ENCODE peak calls at places on chromosomes 7 and 10, in nine cellular contexts. One of them, this sample, is unnamed.

GRCh38 chr10:12590682-12591642 is 241.6 kb downstream of the CAMK1D start:
- DNase-seq in stomach: no peak
- DNase-seq in PC-9: no peak
- DNase-seq in GM13976: no peak
- DNase-seq in DND-41: no peak
- DNase-seq in neural progenitor cell: no peak
- DNase-seq in A549: no peak
- DNase-seq in lower lobe of right lung: no peak
- DNase-seq in fibroblast of the aortic adventitia: no peak
- DNase-seq in this sample: no peak

GRCh38 chr7:41238851-41239331 is 464.0 kb downstream of the INHBA start:
- DNase-seq in A549: no peak
- DNase-seq in lower lobe of right lung: no peak
- DNase-seq in DND-41: no peak
- DNase-seq in neural progenitor cell: no peak
- DNase-seq in stomach: no peak
- DNase-seq in fibroblast of the aortic adventitia: peak; percentile 29
- DNase-seq in PC-9: no peak
- DNase-seq in GM13976: no peak
- DNase-seq in this sample: no peak

GRCh38 chr10:102632394-102633062 is 11.8 kb upstream of the TRIM8 start:
- DNase-seq in fibroblast of the aortic adventitia: peak; percentile 82
- DNase-seq in neural progenitor cell: no peak
- DNase-seq in A549: no peak
- DNase-seq in DND-41: no peak
- DNase-seq in GM13976: no peak
- DNase-seq in PC-9: no peak
- DNase-seq in lower lobe of right lung: peak; percentile 17
- DNase-seq in stomach: no peak
- DNase-seq in this sample: no peak

GRCh38 chr10:110820321-110820814 is 51.4 kb upstream of the PDCD4 start:
- DNase-seq in fibroblast of the aortic adventitia: peak; percentile 59
- DNase-seq in GM13976: no peak
- DNase-seq in neural progenitor cell: no peak
- DNase-seq in lower lobe of right lung: no peak
- DNase-seq in stomach: no peak
- DNase-seq in PC-9: no peak
- DNase-seq in A549: no peak
- DNase-seq in DND-41: no peak
- DNase-seq in this sample: no peak

GRCh38 chr7:131726031-131726430 is 169.6 kb upstream of the PODXL start:
- DNase-seq in neural progenitor cell: no peak
- DNase-seq in stomach: no peak
- DNase-seq in DND-41: no peak
- DNase-seq in fibroblast of the aortic adventitia: no peak
- DNase-seq in A549: no peak
- DNase-seq in GM13976: no peak
- DNase-seq in lower lobe of right lung: no peak
- DNase-seq in PC-9: no peak
- DNase-seq in this sample: no peak

GRCh38 chr10:117463545-117463920 is 79.0 kb upstream of the EMX2 start:
- DNase-seq in stomach: no peak
- DNase-seq in PC-9: no peak
- DNase-seq in GM13976: no peak
- DNase-seq in neural progenitor cell: no peak
- DNase-seq in A549: no peak
- DNase-seq in fibroblast of the aortic adventitia: no peak
- DNase-seq in lower lobe of right lung: no peak
- DNase-seq in DND-41: no peak
- DNase-seq in this sample: no peak

GRCh38 chr7:20331231-20331880 is 656 bp downstream of the ITGB8 start:
- DNase-seq in neural progenitor cell: peak; percentile 94
- DNase-seq in fibroblast of the aortic adventitia: no peak
- DNase-seq in DND-41: no peak
- DNase-seq in stomach: peak; percentile 53
- DNase-seq in PC-9: peak; percentile 52
- DNase-seq in GM13976: peak; percentile 61
- DNase-seq in lower lobe of right lung: peak; percentile 62
- DNase-seq in A549: peak; percentile 14
- DNase-seq in this sample: peak; percentile 68

GRCh38 chr10:73992899-73993788 is 4.8 kb upstream of the VCL start:
- DNase-seq in lower lobe of right lung: no peak
- DNase-seq in GM13976: no peak
- DNase-seq in stomach: no peak
- DNase-seq in A549: no peak
- DNase-seq in PC-9: no peak
- DNase-seq in DND-41: no peak
- DNase-seq in fibroblast of the aortic adventitia: peak; percentile 65
- DNase-seq in neural progenitor cell: no peak
- DNase-seq in this sample: no peak

GRCh38 chr10:93436577-93436976 is 45.6 kb downstream of the MYOF start:
- DNase-seq in PC-9: no peak
- DNase-seq in GM13976: no peak
- DNase-seq in DND-41: no peak
- DNase-seq in stomach: no peak
- DNase-seq in lower lobe of right lung: no peak
- DNase-seq in neural progenitor cell: no peak
- DNase-seq in fibroblast of the aortic adventitia: peak; percentile 99
- DNase-seq in A549: peak; percentile 81
- DNase-seq in this sample: no peak

GRCh38 chr7:4667776-4668509 is 14.2 kb upstream of the FOXK1 start:
- DNase-seq in A549: no peak
- DNase-seq in neural progenitor cell: no peak
- DNase-seq in fibroblast of the aortic adventitia: peak; percentile 97
- DNase-seq in lower lobe of right lung: no peak
- DNase-seq in GM13976: no peak
- DNase-seq in stomach: no peak
- DNase-seq in DND-41: no peak
- DNase-seq in PC-9: no peak
- DNase-seq in this sample: no peak

GRCh38 chr10:25174461-25175230 is at the start of gene GPR158:
- DNase-seq in neural progenitor cell: peak; percentile 95
- DNase-seq in stomach: peak; percentile 91
- DNase-seq in lower lobe of right lung: peak; percentile 91
- DNase-seq in GM13976: peak; percentile 74
- DNase-seq in PC-9: peak; percentile 38
- DNase-seq in A549: peak; percentile 92
- DNase-seq in fibroblast of the aortic adventitia: peak; percentile 92
- DNase-seq in DND-41: peak; percentile 47
- DNase-seq in this sample: peak; percentile 65

GRCh38 chr10:43252785-43253341 is 14.0 kb downstream of the RASGEF1A start:
- DNase-seq in A549: no peak
- DNase-seq in DND-41: no peak
- DNase-seq in PC-9: no peak
- DNase-seq in stomach: no peak
- DNase-seq in neural progenitor cell: no peak
- DNase-seq in fibroblast of the aortic adventitia: no peak
- DNase-seq in GM13976: no peak
- DNase-seq in lower lobe of right lung: no peak
- DNase-seq in this sample: no peak

GRCh38 chr7:17099083-17099973 is 199.1 kb upstream of the AHR start:
- DNase-seq in neural progenitor cell: no peak
- DNase-seq in PC-9: peak; percentile 60
- DNase-seq in fibroblast of the aortic adventitia: peak; percentile 66
- DNase-seq in A549: peak; percentile 93
- DNase-seq in lower lobe of right lung: peak; percentile 66
- DNase-seq in GM13976: no peak
- DNase-seq in stomach: peak; percentile 85
- DNase-seq in DND-41: no peak
- DNase-seq in this sample: no peak

GRCh38 chr7:74305987-74306736 is 17.0 kb downstream of the CLIP2 start:
- DNase-seq in PC-9: no peak
- DNase-seq in GM13976: peak; percentile 28
- DNase-seq in DND-41: no peak
- DNase-seq in A549: no peak
- DNase-seq in stomach: no peak
- DNase-seq in fibroblast of the aortic adventitia: no peak
- DNase-seq in neural progenitor cell: no peak
- DNase-seq in lower lobe of right lung: no peak
- DNase-seq in this sample: no peak

GRCh38 chr7:25835191-25835590 is 316.8 kb upstream of the NFE2L3 start:
- DNase-seq in A549: no peak
- DNase-seq in PC-9: no peak
- DNase-seq in fibroblast of the aortic adventitia: peak; percentile 33
- DNase-seq in GM13976: no peak
- DNase-seq in lower lobe of right lung: no peak
- DNase-seq in neural progenitor cell: no peak
- DNase-seq in DND-41: no peak
- DNase-seq in stomach: no peak
- DNase-seq in this sample: no peak

GRCh38 chr10:59387951-59388431 is 25.6 kb upstream of the FAM13C start:
- DNase-seq in GM13976: no peak
- DNase-seq in neural progenitor cell: peak; percentile 79
- DNase-seq in PC-9: no peak
- DNase-seq in fibroblast of the aortic adventitia: peak; percentile 90
- DNase-seq in lower lobe of right lung: no peak
- DNase-seq in DND-41: no peak
- DNase-seq in A549: peak; percentile 4
- DNase-seq in stomach: no peak
- DNase-seq in this sample: no peak

GRCh38 chr7:128914566-128915151 is 4.2 kb upstream of the KCP start:
- DNase-seq in fibroblast of the aortic adventitia: no peak
- DNase-seq in GM13976: peak; percentile 82
- DNase-seq in DND-41: no peak
- DNase-seq in lower lobe of right lung: no peak
- DNase-seq in stomach: no peak
- DNase-seq in PC-9: no peak
- DNase-seq in A549: no peak
- DNase-seq in neural progenitor cell: no peak
- DNase-seq in this sample: peak; percentile 69

GRCh38 chr10:78544447-78545085 is 510.9 kb downstream of the RPS24 start:
- DNase-seq in DND-41: no peak
- DNase-seq in A549: no peak
- DNase-seq in PC-9: no peak
- DNase-seq in GM13976: no peak
- DNase-seq in fibroblast of the aortic adventitia: peak; percentile 26
- DNase-seq in stomach: no peak
- DNase-seq in lower lobe of right lung: no peak
- DNase-seq in neural progenitor cell: no peak
- DNase-seq in this sample: no peak

GRCh38 chr10:118568327-118568848 is 27.1 kb downstream of the PRLHR start:
- DNase-seq in GM13976: peak; percentile 66
- DNase-seq in PC-9: peak; percentile 30
- DNase-seq in A549: peak; percentile 56
- DNase-seq in lower lobe of right lung: no peak
- DNase-seq in stomach: no peak
- DNase-seq in fibroblast of the aortic adventitia: peak; percentile 83
- DNase-seq in DND-41: peak; percentile 65
- DNase-seq in neural progenitor cell: peak; percentile 76
- DNase-seq in this sample: peak; percentile 65

GRCh38 chr10:114181971-114182370 is 2.8 kb downstream of the TDRD1 start:
- DNase-seq in lower lobe of right lung: peak; percentile 54
- DNase-seq in PC-9: no peak
- DNase-seq in DND-41: no peak
- DNase-seq in neural progenitor cell: no peak
- DNase-seq in fibroblast of the aortic adventitia: no peak
- DNase-seq in stomach: peak; percentile 84
- DNase-seq in GM13976: no peak
- DNase-seq in A549: no peak
- DNase-seq in this sample: no peak

GRCh38 chr10:89463846-89464537 is 49.6 kb downstream of the IFIT5 start:
- DNase-seq in lower lobe of right lung: no peak
- DNase-seq in stomach: no peak
- DNase-seq in PC-9: no peak
- DNase-seq in DND-41: no peak
- DNase-seq in GM13976: no peak
- DNase-seq in neural progenitor cell: no peak
- DNase-seq in A549: no peak
- DNase-seq in fibroblast of the aortic adventitia: no peak
- DNase-seq in this sample: no peak

GRCh38 chr7:83468251-83468739 is 180.6 kb downstream of the SEMA3E start:
- DNase-seq in neural progenitor cell: peak; percentile 75
- DNase-seq in fibroblast of the aortic adventitia: peak; percentile 98
- DNase-seq in A549: peak; percentile 96
- DNase-seq in GM13976: peak; percentile 13
- DNase-seq in PC-9: peak; percentile 95
- DNase-seq in stomach: peak; percentile 83
- DNase-seq in DND-41: peak; percentile 21
- DNase-seq in lower lobe of right lung: peak; percentile 59
- DNase-seq in this sample: peak; percentile 92
- TF ChIP-seq CTCF in neural progenitor cell: no peak
- TF ChIP-seq CTCF in fibroblast of the aortic adventitia: no peak
- TF ChIP-seq CTCF in A549: no peak
- TF ChIP-seq CTCF in GM13976: no peak
- TF ChIP-seq CTCF in PC-9: peak; percentile 33
- TF ChIP-seq CTCF in stomach: no peak
- TF ChIP-seq CTCF in DND-41: no peak
- TF ChIP-seq CTCF in lower lobe of right lung: no peak
- TF ChIP-seq CTCF in this sample: no peak

DNA sequence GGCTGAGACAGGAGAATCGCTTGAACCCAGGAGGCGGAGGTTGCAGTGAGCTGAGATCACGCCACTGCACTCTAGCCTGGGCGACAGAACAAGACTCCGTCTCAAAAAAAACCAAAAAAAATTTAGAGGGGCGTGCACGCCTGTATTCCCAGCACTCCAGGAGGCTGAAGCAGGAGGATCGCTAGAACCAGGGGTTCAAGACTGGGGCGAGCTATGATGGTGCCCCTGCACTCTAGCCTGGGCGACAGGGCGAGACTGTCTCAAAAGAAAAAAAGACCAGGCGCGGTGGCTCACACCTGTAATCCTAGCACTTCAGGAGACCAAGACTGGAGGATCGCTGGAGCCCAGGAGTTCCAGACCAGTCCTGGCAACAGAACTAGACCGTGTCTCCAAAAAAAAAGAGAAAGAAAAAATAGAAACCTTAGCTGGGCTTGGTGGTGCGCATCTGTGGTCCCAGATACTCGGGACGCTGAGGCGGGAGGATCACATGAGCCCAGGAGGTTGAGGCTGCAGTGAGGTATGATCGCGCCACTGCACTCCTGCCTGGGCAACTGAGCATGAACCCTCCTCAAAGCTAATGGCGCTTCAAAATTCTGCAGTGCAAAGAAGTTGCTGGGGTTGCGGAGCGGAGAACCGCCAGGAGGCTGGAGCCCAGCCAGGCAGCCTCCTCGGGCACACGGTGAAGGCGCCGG is 382 bp upstream of the MBLAC1 start:
- DNase-seq in A549: no peak
- DNase-seq in GM13976: no peak
- DNase-seq in lower lobe of right lung: no peak
- DNase-seq in neural progenitor cell: no peak
- DNase-seq in DND-41: no peak
- DNase-seq in stomach: no peak
- DNase-seq in fibroblast of the aortic adventitia: no peak
- DNase-seq in PC-9: no peak
- DNase-seq in this sample: no peak
- TF ChIP-seq CTCF in A549: no peak
- TF ChIP-seq CTCF in GM13976: no peak
- TF ChIP-seq CTCF in lower lobe of right lung: no peak
- TF ChIP-seq CTCF in neural progenitor cell: no peak
- TF ChIP-seq CTCF in DND-41: no peak
- TF ChIP-seq CTCF in stomach: peak; percentile 10
- TF ChIP-seq CTCF in fibroblast of the aortic adventitia: no peak
- TF ChIP-seq CTCF in PC-9: no peak
- TF ChIP-seq CTCF in this sample: no peak

GRCh38 chr7:110681941-110682340 is 409.0 kb upstream of the LRRN3 start:
- DNase-seq in lower lobe of right lung: no peak
- DNase-seq in PC-9: no peak
- DNase-seq in A549: no peak
- DNase-seq in neural progenitor cell: no peak
- DNase-seq in DND-41: no peak
- DNase-seq in fibroblast of the aortic adventitia: no peak
- DNase-seq in stomach: no peak
- DNase-seq in GM13976: no peak
- DNase-seq in this sample: no peak
- TF ChIP-seq CTCF in lower lobe of right lung: no peak
- TF ChIP-seq CTCF in PC-9: no peak
- TF ChIP-seq CTCF in A549: no peak
- TF ChIP-seq CTCF in neural progenitor cell: no peak
- TF ChIP-seq CTCF in DND-41: no peak
- TF ChIP-seq CTCF in fibroblast of the aortic adventitia: no peak
- TF ChIP-seq CTCF in stomach: no peak
- TF ChIP-seq CTCF in GM13976: no peak
- TF ChIP-seq CTCF in this sample: no peak

GRCh38 chr10:1104971-1105370 is 48.8 kb downstream of the WDR37 start:
- DNase-seq in fibroblast of the aortic adventitia: no peak
- DNase-seq in PC-9: no peak
- DNase-seq in stomach: no peak
- DNase-seq in DND-41: no peak
- DNase-seq in A549: no peak
- DNase-seq in neural progenitor cell: no peak
- DNase-seq in lower lobe of right lung: no peak
- DNase-seq in GM13976: no peak
- DNase-seq in this sample: no peak
- TF ChIP-seq CTCF in fibroblast of the aortic adventitia: no peak
- TF ChIP-seq CTCF in PC-9: no peak
- TF ChIP-seq CTCF in stomach: no peak
- TF ChIP-seq CTCF in DND-41: no peak
- TF ChIP-seq CTCF in A549: no peak
- TF ChIP-seq CTCF in neural progenitor cell: no peak
- TF ChIP-seq CTCF in lower lobe of right lung: no peak
- TF ChIP-seq CTCF in GM13976: no peak
- TF ChIP-seq CTCF in this sample: no peak